ENCODE peak calls at places on chromosomes 2 and 18, in nine cellular contexts. One of them, this sample, is unnamed.

GRCh38 chr2:218405365-218406208 is 5.9 kb downstream of the CTDSP1 start:
- DNase-seq in CD8-positive, alpha-beta T cell: no peak
- DNase-seq in substantia nigra: no peak
- DNase-seq in T-cell: no peak
- DNase-seq in CD4-positive, alpha-beta T cell: no peak
- DNase-seq in kidney: peak
- DNase-seq in putamen: no peak
- DNase-seq in mesothelial cell of epicardium: no peak
- DNase-seq in left kidney: peak
- DNase-seq in this sample: peak

GRCh38 chr2:234193977-234194563 is 143.6 kb downstream of the SPP2 start:
- DNase-seq in left kidney: no peak
- DNase-seq in T-cell: no peak
- DNase-seq in CD4-positive, alpha-beta T cell: no peak
- DNase-seq in putamen: no peak
- DNase-seq in kidney: no peak
- DNase-seq in mesothelial cell of epicardium: no peak
- DNase-seq in substantia nigra: no peak
- DNase-seq in CD8-positive, alpha-beta T cell: no peak
- DNase-seq in this sample: no peak

GRCh38 chr2:152028182-152028862 is 70.5 kb downstream of the CACNB4 start:
- DNase-seq in putamen: no peak
- DNase-seq in kidney: no peak
- DNase-seq in left kidney: no peak
- DNase-seq in CD8-positive, alpha-beta T cell: no peak
- DNase-seq in mesothelial cell of epicardium: no peak
- DNase-seq in T-cell: no peak
- DNase-seq in substantia nigra: no peak
- DNase-seq in CD4-positive, alpha-beta T cell: no peak
- DNase-seq in this sample: no peak

GRCh38 chr2:227933891-227934290 is 62.5 kb downstream of the DAW1 start:
- DNase-seq in substantia nigra: no peak
- DNase-seq in mesothelial cell of epicardium: no peak
- DNase-seq in kidney: no peak
- DNase-seq in left kidney: no peak
- DNase-seq in CD4-positive, alpha-beta T cell: no peak
- DNase-seq in putamen: no peak
- DNase-seq in CD8-positive, alpha-beta T cell: no peak
- DNase-seq in T-cell: no peak
- DNase-seq in this sample: no peak

GRCh38 chr2:30883822-30884221 is 76.6 kb upstream of the CAPN13 start:
- DNase-seq in kidney: no peak
- DNase-seq in CD8-positive, alpha-beta T cell: no peak
- DNase-seq in mesothelial cell of epicardium: no peak
- DNase-seq in putamen: no peak
- DNase-seq in substantia nigra: no peak
- DNase-seq in T-cell: no peak
- DNase-seq in CD4-positive, alpha-beta T cell: no peak
- DNase-seq in left kidney: peak
- DNase-seq in this sample: no peak

GRCh38 chr2:201450910-201451329 is 338 bp downstream of the TRAK2 start:
- DNase-seq in putamen: no peak
- DNase-seq in mesothelial cell of epicardium: no peak
- DNase-seq in T-cell: no peak
- DNase-seq in left kidney: no peak
- DNase-seq in kidney: no peak
- DNase-seq in CD8-positive, alpha-beta T cell: no peak
- DNase-seq in CD4-positive, alpha-beta T cell: no peak
- DNase-seq in substantia nigra: no peak
- DNase-seq in this sample: no peak

GRCh38 chr18:58344080-58344670 is 284.7 kb downstream of the ALPK2 start:
- DNase-seq in mesothelial cell of epicardium: no peak
- DNase-seq in kidney: no peak
- DNase-seq in substantia nigra: no peak
- DNase-seq in T-cell: no peak
- DNase-seq in CD4-positive, alpha-beta T cell: no peak
- DNase-seq in putamen: no peak
- DNase-seq in left kidney: no peak
- DNase-seq in CD8-positive, alpha-beta T cell: no peak
- DNase-seq in this sample: no peak

GRCh38 chr18:42086288-42086687 is 131.3 kb downstream of the PIK3C3 start:
- DNase-seq in left kidney: no peak
- DNase-seq in CD4-positive, alpha-beta T cell: no peak
- DNase-seq in kidney: no peak
- DNase-seq in substantia nigra: no peak
- DNase-seq in mesothelial cell of epicardium: no peak
- DNase-seq in CD8-positive, alpha-beta T cell: no peak
- DNase-seq in putamen: no peak
- DNase-seq in T-cell: no peak
- DNase-seq in this sample: no peak

GRCh38 chr2:96143848-96144480 is 1.3 kb downstream of the DUSP2 start:
- DNase-seq in mesothelial cell of epicardium: peak
- DNase-seq in substantia nigra: no peak
- DNase-seq in putamen: no peak
- DNase-seq in left kidney: peak
- DNase-seq in CD4-positive, alpha-beta T cell: peak
- DNase-seq in CD8-positive, alpha-beta T cell: no peak
- DNase-seq in kidney: peak
- DNase-seq in T-cell: no peak
- DNase-seq in this sample: peak

GRCh38 chr2:134207589-134208209 is 46.2 kb upstream of the MGAT5 start:
- DNase-seq in mesothelial cell of epicardium: no peak
- DNase-seq in left kidney: peak
- DNase-seq in substantia nigra: no peak
- DNase-seq in CD4-positive, alpha-beta T cell: peak
- DNase-seq in CD8-positive, alpha-beta T cell: peak
- DNase-seq in putamen: no peak
- DNase-seq in T-cell: peak
- DNase-seq in kidney: no peak
- DNase-seq in this sample: no peak

GRCh38 chr2:240928476-240929363 is 22.6 kb downstream of the CROCC2 start:
- DNase-seq in substantia nigra: no peak
- DNase-seq in kidney: no peak
- DNase-seq in T-cell: no peak
- DNase-seq in CD8-positive, alpha-beta T cell: no peak
- DNase-seq in left kidney: no peak
- DNase-seq in putamen: no peak
- DNase-seq in mesothelial cell of epicardium: no peak
- DNase-seq in CD4-positive, alpha-beta T cell: no peak
- DNase-seq in this sample: no peak

GRCh38 chr2:38174646-38175096 is 98.7 kb upstream of the CYP1B1 start:
- DNase-seq in CD4-positive, alpha-beta T cell: no peak
- DNase-seq in kidney: no peak
- DNase-seq in mesothelial cell of epicardium: no peak
- DNase-seq in CD8-positive, alpha-beta T cell: no peak
- DNase-seq in substantia nigra: no peak
- DNase-seq in left kidney: peak
- DNase-seq in putamen: no peak
- DNase-seq in T-cell: no peak
- DNase-seq in this sample: no peak

GRCh38 chr2:40962026-40962425 is 510.1 kb upstream of the SLC8A1 start:
- DNase-seq in mesothelial cell of epicardium: no peak
- DNase-seq in left kidney: peak
- DNase-seq in putamen: no peak
- DNase-seq in CD8-positive, alpha-beta T cell: no peak
- DNase-seq in substantia nigra: no peak
- DNase-seq in CD4-positive, alpha-beta T cell: no peak
- DNase-seq in T-cell: no peak
- DNase-seq in kidney: peak
- DNase-seq in this sample: no peak

GRCh38 chr2:5409925-5410360 is 282.2 kb upstream of the SOX11 start:
- DNase-seq in kidney: no peak
- DNase-seq in left kidney: peak
- DNase-seq in substantia nigra: no peak
- DNase-seq in T-cell: no peak
- DNase-seq in CD4-positive, alpha-beta T cell: no peak
- DNase-seq in mesothelial cell of epicardium: no peak
- DNase-seq in putamen: peak
- DNase-seq in CD8-positive, alpha-beta T cell: no peak
- DNase-seq in this sample: no peak

GRCh38 chr18:79847606-79848293 is 50.0 kb downstream of the KCNG2 start:
- DNase-seq in left kidney: no peak
- DNase-seq in substantia nigra: no peak
- DNase-seq in mesothelial cell of epicardium: no peak
- DNase-seq in CD4-positive, alpha-beta T cell: no peak
- DNase-seq in putamen: no peak
- DNase-seq in kidney: no peak
- DNase-seq in CD8-positive, alpha-beta T cell: no peak
- DNase-seq in T-cell: no peak
- DNase-seq in this sample: no peak

GRCh38 chr18:79818036-79818435 is 20.3 kb downstream of the KCNG2 start:
- DNase-seq in putamen: no peak
- DNase-seq in substantia nigra: no peak
- DNase-seq in CD4-positive, alpha-beta T cell: no peak
- DNase-seq in left kidney: no peak
- DNase-seq in kidney: no peak
- DNase-seq in CD8-positive, alpha-beta T cell: no peak
- DNase-seq in T-cell: no peak
- DNase-seq in mesothelial cell of epicardium: no peak
- DNase-seq in this sample: no peak

GRCh38 chr2:69211111-69211510 is 175.9 kb downstream of the GFPT1 start:
- DNase-seq in CD4-positive, alpha-beta T cell: no peak
- DNase-seq in kidney: no peak
- DNase-seq in T-cell: no peak
- DNase-seq in mesothelial cell of epicardium: no peak
- DNase-seq in CD8-positive, alpha-beta T cell: no peak
- DNase-seq in putamen: peak
- DNase-seq in substantia nigra: no peak
- DNase-seq in left kidney: no peak
- DNase-seq in this sample: no peak

GRCh38 chr18:22106536-22107292 is 62.7 kb upstream of the GATA6 start:
- DNase-seq in T-cell: no peak
- DNase-seq in CD8-positive, alpha-beta T cell: no peak
- DNase-seq in mesothelial cell of epicardium: no peak
- DNase-seq in CD4-positive, alpha-beta T cell: no peak
- DNase-seq in kidney: no peak
- DNase-seq in putamen: no peak
- DNase-seq in substantia nigra: no peak
- DNase-seq in left kidney: peak
- DNase-seq in this sample: no peak

GRCh38 chr18:59055345-59056032 is 84.2 kb upstream of the SEC11C start:
- DNase-seq in left kidney: no peak
- DNase-seq in CD4-positive, alpha-beta T cell: no peak
- DNase-seq in kidney: no peak
- DNase-seq in T-cell: no peak
- DNase-seq in putamen: no peak
- DNase-seq in substantia nigra: no peak
- DNase-seq in mesothelial cell of epicardium: no peak
- DNase-seq in CD8-positive, alpha-beta T cell: no peak
- DNase-seq in this sample: no peak

GRCh38 chr18:42425025-42425424 is 470.0 kb downstream of the PIK3C3 start:
- DNase-seq in CD8-positive, alpha-beta T cell: no peak
- DNase-seq in putamen: no peak
- DNase-seq in mesothelial cell of epicardium: no peak
- DNase-seq in CD4-positive, alpha-beta T cell: no peak
- DNase-seq in T-cell: no peak
- DNase-seq in kidney: no peak
- DNase-seq in left kidney: no peak
- DNase-seq in substantia nigra: no peak
- DNase-seq in this sample: no peak

GRCh38 chr2:184190725-184191124 is 407.6 kb upstream of the ZNF804A start:
- DNase-seq in CD4-positive, alpha-beta T cell: no peak
- DNase-seq in left kidney: no peak
- DNase-seq in mesothelial cell of epicardium: no peak
- DNase-seq in substantia nigra: no peak
- DNase-seq in kidney: no peak
- DNase-seq in putamen: no peak
- DNase-seq in T-cell: no peak
- DNase-seq in CD8-positive, alpha-beta T cell: no peak
- DNase-seq in this sample: no peak

GRCh38 chr2:157053876-157054275 is 203.6 kb upstream of the GALNT5 start:
- DNase-seq in substantia nigra: no peak
- DNase-seq in mesothelial cell of epicardium: no peak
- DNase-seq in CD4-positive, alpha-beta T cell: no peak
- DNase-seq in kidney: no peak
- DNase-seq in left kidney: no peak
- DNase-seq in CD8-positive, alpha-beta T cell: no peak
- DNase-seq in T-cell: no peak
- DNase-seq in putamen: no peak
- DNase-seq in this sample: no peak

GRCh38 chr2:27885656-27886055 is 4.5 kb downstream of the RBKS start:
- DNase-seq in mesothelial cell of epicardium: no peak
- DNase-seq in substantia nigra: no peak
- DNase-seq in kidney: no peak
- DNase-seq in T-cell: no peak
- DNase-seq in CD4-positive, alpha-beta T cell: no peak
- DNase-seq in CD8-positive, alpha-beta T cell: no peak
- DNase-seq in left kidney: no peak
- DNase-seq in putamen: no peak
- DNase-seq in this sample: no peak

GRCh38 chr18:7878265-7879173 is 311.4 kb downstream of the PTPRM start:
- DNase-seq in CD8-positive, alpha-beta T cell: no peak
- DNase-seq in putamen: no peak
- DNase-seq in T-cell: no peak
- DNase-seq in left kidney: no peak
- DNase-seq in CD4-positive, alpha-beta T cell: no peak
- DNase-seq in kidney: no peak
- DNase-seq in mesothelial cell of epicardium: no peak
- DNase-seq in substantia nigra: no peak
- DNase-seq in this sample: no peak

GRCh38 chr2:236047886-236048540 is 120.2 kb downstream of the GBX2 start:
- DNase-seq in substantia nigra: no peak
- DNase-seq in kidney: no peak
- DNase-seq in putamen: no peak
- DNase-seq in CD4-positive, alpha-beta T cell: no peak
- DNase-seq in T-cell: no peak
- DNase-seq in left kidney: no peak
- DNase-seq in CD8-positive, alpha-beta T cell: no peak
- DNase-seq in mesothelial cell of epicardium: no peak
- DNase-seq in this sample: no peak

GRCh38 chr2:84846732-84847131 is 34.2 kb downstream of the TRABD2A start:
- DNase-seq in CD4-positive, alpha-beta T cell: no peak
- DNase-seq in mesothelial cell of epicardium: no peak
- DNase-seq in left kidney: no peak
- DNase-seq in kidney: no peak
- DNase-seq in CD8-positive, alpha-beta T cell: no peak
- DNase-seq in T-cell: no peak
- DNase-seq in putamen: no peak
- DNase-seq in substantia nigra: no peak
- DNase-seq in this sample: no peak

GRCh38 chr18:68263481-68263880 is 451.4 kb downstream of the TMX3 start:
- DNase-seq in putamen: no peak
- DNase-seq in CD8-positive, alpha-beta T cell: no peak
- DNase-seq in kidney: no peak
- DNase-seq in mesothelial cell of epicardium: no peak
- DNase-seq in left kidney: no peak
- DNase-seq in CD4-positive, alpha-beta T cell: no peak
- DNase-seq in substantia nigra: no peak
- DNase-seq in T-cell: no peak
- DNase-seq in this sample: no peak

GRCh38 chr2:74416721-74417120 is 4.7 kb downstream of the C2orf81 start:
- DNase-seq in T-cell: no peak
- DNase-seq in substantia nigra: no peak
- DNase-seq in CD4-positive, alpha-beta T cell: no peak
- DNase-seq in CD8-positive, alpha-beta T cell: no peak
- DNase-seq in putamen: no peak
- DNase-seq in left kidney: no peak
- DNase-seq in mesothelial cell of epicardium: no peak
- DNase-seq in kidney: no peak
- DNase-seq in this sample: no peak

GRCh38 chr2:233003658-233004555 is 9.1 kb downstream of the NGEF start:
- DNase-seq in mesothelial cell of epicardium: no peak
- DNase-seq in substantia nigra: no peak
- DNase-seq in CD4-positive, alpha-beta T cell: no peak
- DNase-seq in putamen: no peak
- DNase-seq in T-cell: no peak
- DNase-seq in CD8-positive, alpha-beta T cell: no peak
- DNase-seq in kidney: no peak
- DNase-seq in left kidney: peak
- DNase-seq in this sample: no peak

This sample was measured in GM06990.